ENCODE peak calls at places on chromosomes 11 and 22, in four cellular contexts. Y, R, V and E are unnamed samples.

GRCh38 chr11:62613275-62613864 is 313 bp downstream of the ROM1 start:
- DNase-seq in Y (no peak), R (peak; percentile 87), V (no peak), E (peak; percentile 80)

GRCh38 chr11:4125141-4125540 is 30.5 kb downstream of the RRM1 start:
- DNase-seq in Y (no peak), R (no peak), V (peak; percentile 68), E (no peak)

GRCh38 chr11:2741377-2742131 is 41.8 kb upstream of the KCNQ1OT1 start:
- DNase-seq in Y (peak; percentile 39), R (peak; percentile 41), V (no peak), E (no peak)

GRCh38 chr11:67273260-67273990 is 7.2 kb downstream of the GRK2 start:
- DNase-seq in Y (no peak), R (no peak), V (no peak), E (peak; percentile 6)

GRCh38 chr22:49949914-49950292 is 10.7 kb upstream of the PIM3 start:
- DNase-seq in Y (no peak), R (no peak), V (no peak), E (no peak)

GRCh38 chr11:43899094-43899493 is 18.5 kb downstream of the ALKBH3 start:
- DNase-seq in Y (no peak), R (no peak), V (no peak), E (no peak)

GRCh38 chr11:26719289-26719688 is 2.6 kb downstream of the SLC5A12 start:
- DNase-seq in Y (no peak), R (no peak), V (no peak), E (no peak)

GRCh38 chr11:44318369-44318768 is 8.4 kb upstream of the ALX4 start:
- DNase-seq in Y (no peak), R (no peak), V (no peak), E (no peak)

GRCh38 chr22:47310601-47311000 is 548.2 kb downstream of the TBC1D22A start:
- DNase-seq in Y (no peak), R (no peak), V (peak; percentile 8), E (no peak)

GRCh38 chr22:34841321-34841901 is 224.5 kb upstream of the ISX start:
- DNase-seq in Y (no peak), R (no peak), V (no peak), E (no peak)

GRCh38 chr11:75921808-75922207 is 106.8 kb downstream of the UVRAG start:
- DNase-seq in Y (no peak), R (no peak), V (no peak), E (no peak)

GRCh38 chr11:130611791-130612251 is 163.4 kb downstream of the ADAMTS15 start:
- DNase-seq in Y (no peak), R (no peak), V (peak; percentile 80), E (no peak)

GRCh38 chr11:58914821-58915543 is 24.3 kb upstream of the GLYATL1 start:
- DNase-seq in Y (no peak), R (no peak), V (peak; percentile 58), E (no peak)

GRCh38 chr22:49476176-49476575 is 351.5 kb downstream of the BRD1 start:
- DNase-seq in Y (no peak), R (no peak), V (no peak), E (no peak)

GRCh38 chr11:12599408-12600143 is 74.6 kb upstream of the TEAD1 start:
- DNase-seq in Y (no peak), R (peak; percentile 89), V (no peak), E (peak; percentile 65)

GRCh38 chr22:25282671-25283561 is 63.5 kb downstream of the CRYBB2 start:
- DNase-seq in Y (no peak), R (peak; percentile 46), V (no peak), E (no peak)

GRCh38 chr11:131025020-131025419 is 108.7 kb upstream of the SNX19 start:
- DNase-seq in Y (peak; percentile 29), R (no peak), V (peak; percentile 49), E (no peak)

GRCh38 chr11:1877211-1878133 is 14.2 kb downstream of the PRR33 start:
- DNase-seq in Y (no peak), R (peak; percentile 89), V (no peak), E (no peak)

GRCh38 chr11:68844376-68844775 is 2.7 kb upstream of the CPT1A start:
- DNase-seq in Y (no peak), R (no peak), V (no peak), E (no peak)

GRCh38 chr11:57460017-57460755 is at the start of gene RTN4RL2:
- DNase-seq in Y (no peak), R (no peak), V (peak; percentile 32), E (no peak)

GRCh38 chr11:8271106-8271886 is 7.6 kb upstream of the LMO1 start:
- DNase-seq in Y (no peak), R (no peak), V (no peak), E (no peak)

GRCh38 chr11:16924826-16925494 is 89.3 kb downstream of the PLEKHA7 start:
- DNase-seq in Y (no peak), R (peak; percentile 88), V (peak; percentile 84), E (no peak)

GRCh38 chr11:21511835-21512440 is 680.9 kb upstream of the ANO5 start:
- DNase-seq in Y (no peak), R (no peak), V (peak; percentile 67), E (no peak)

GRCh38 chr11:30712749-30713148 is 126.6 kb upstream of the MPPED2 start:
- DNase-seq in Y (no peak), R (no peak), V (no peak), E (no peak)

GRCh38 chr11:111982019-111982464 is 43.2 kb upstream of the DLAT start:
- DNase-seq in Y (no peak), R (peak; percentile 65), V (peak; percentile 59), E (no peak)

GRCh38 chr11:88709567-88709966 is 356.2 kb downstream of the GRM5 start:
- DNase-seq in Y (no peak), R (no peak), V (peak; percentile 53), E (no peak)

GRCh38 chr22:37417737-37418348 is 9.4 kb downstream of the ELFN2 start:
- DNase-seq in Y (no peak), R (no peak), V (no peak), E (no peak)
- H3K27me3 ChIP-seq in Y (peaks cover 9% of the 10 kb centered on the region), R (peaks cover 13% of the 10 kb centered on the region), V (no peaks in the 10 kb centered on the region), E (no peaks in the 10 kb centered on the region)

DNA sequence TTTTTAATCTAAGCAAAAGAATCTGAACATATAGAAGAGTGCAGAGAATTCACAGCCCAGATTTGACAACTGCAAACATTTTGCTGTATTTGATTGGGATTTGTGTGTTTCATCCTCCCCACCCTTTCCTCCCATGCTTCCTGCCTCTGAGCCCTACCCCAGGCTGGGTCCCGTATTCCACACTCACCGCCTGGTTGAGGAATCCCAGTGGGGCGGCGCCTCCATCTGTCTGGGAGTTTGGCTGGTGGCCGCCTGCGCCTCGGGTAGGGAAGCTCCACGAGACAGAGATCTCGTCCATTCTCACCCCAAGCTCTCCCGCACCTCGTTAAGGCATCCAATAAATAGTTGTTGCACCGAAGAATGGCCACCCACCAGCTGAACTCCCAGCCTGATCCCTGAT is 105.9 kb upstream of the SLC22A12 start:
- DNase-seq in Y (no peak), R (no peak), V (no peak), E (no peak)
- H3K27me3 ChIP-seq in Y (peaks cover 32% of the 10 kb centered on the region), R (peaks cover 4% of the 10 kb centered on the region), V (no peaks in the 10 kb centered on the region), E (no peaks in the 10 kb centered on the region)

DNA sequence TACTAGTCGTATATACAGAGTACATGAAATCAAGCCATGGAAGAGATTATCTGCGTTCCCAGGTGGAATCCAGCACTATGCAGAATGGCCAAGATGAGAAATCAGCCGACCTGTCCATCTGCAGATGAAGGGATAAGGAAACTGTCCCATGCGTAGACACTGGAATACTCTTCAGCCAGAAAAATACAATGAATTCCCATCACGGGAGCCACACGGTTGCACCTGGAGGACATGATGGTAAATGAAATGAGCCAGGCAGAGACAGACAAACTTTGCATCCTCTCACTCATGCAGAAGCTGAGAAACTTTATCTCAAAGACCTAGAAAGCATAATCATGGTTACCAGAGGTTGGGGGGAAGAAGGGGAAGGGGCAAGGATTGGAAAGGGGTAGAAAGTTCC is 111.9 kb upstream of the TOP3B start:
- DNase-seq in Y (no peak), R (no peak), V (no peak), E (no peak)
- H3K27me3 ChIP-seq in Y (peaks cover 3% of the 10 kb centered on the region), R (no peaks in the 10 kb centered on the region), V (no peaks in the 10 kb centered on the region), E (no peaks in the 10 kb centered on the region)

GRCh38 chr11:71253794-71254193 is 1.4 kb upstream of the SHANK2 start:
- DNase-seq in Y (no peak), R (no peak), V (no peak), E (no peak)

GRCh38 chr11:71251761-71252433 is 480 bp downstream of the SHANK2 start:
- DNase-seq in Y (no peak), R (peak; percentile 85), V (no peak), E (no peak)

GRCh38 chr11:71251159-71251721 is 1.1 kb downstream of the SHANK2 start:
- DNase-seq in Y (no peak), R (peak; percentile 91), V (no peak), E (peak; percentile 53)

GRCh38 chr11:71252782-71253730 is 679 bp upstream of the SHANK2 start:
- DNase-seq in Y (no peak), R (peak; percentile 82), V (no peak), E (no peak)

DNA sequence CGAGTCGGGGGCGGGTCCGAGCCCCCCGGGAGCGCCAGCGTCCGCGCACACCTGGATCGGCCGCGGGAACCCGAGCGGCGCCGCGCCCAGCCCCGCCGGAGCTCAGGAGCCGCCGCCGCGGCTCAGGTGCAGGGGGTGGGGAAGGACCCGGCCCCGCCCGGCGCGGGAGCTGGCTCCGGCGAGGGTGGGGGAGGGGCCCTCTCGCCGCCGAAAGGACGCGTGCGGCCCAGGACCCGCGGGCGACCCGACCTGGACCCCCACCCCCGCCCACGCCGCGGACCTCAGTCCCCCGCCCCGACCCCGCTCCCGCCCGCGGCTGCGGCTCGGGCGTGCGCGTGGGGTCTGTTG is at the start of gene SHANK2:
- DNase-seq in Y (no peak), R (peak; percentile 77), V (no peak), E (no peak)
- H3K27me3 ChIP-seq in Y (peaks cover 40% of the 10 kb centered on the region), R (no peaks in the 10 kb centered on the region), V (no peaks in the 10 kb centered on the region), E (peaks cover 12% of the 10 kb centered on the region)

DNA sequence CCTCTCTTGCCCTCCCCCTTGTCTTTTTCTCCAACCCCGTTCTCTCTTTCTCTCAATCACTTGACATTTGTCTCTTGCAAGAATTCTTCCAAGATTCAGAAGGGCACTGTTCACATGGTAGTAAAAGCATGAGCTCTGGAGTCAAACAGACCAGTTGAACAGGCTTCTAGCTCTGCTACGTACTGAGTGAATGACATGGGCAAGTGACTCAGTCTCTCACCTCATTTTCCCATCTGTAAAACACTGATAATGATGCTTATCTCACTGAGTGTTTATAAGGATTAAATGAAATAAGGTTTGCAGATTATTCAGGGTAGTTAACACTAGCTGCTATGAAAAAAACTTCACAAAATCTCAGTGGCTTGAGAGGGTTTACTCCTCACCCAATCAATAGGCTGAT is 5.9 kb upstream of the IL10RA start:
- DNase-seq in Y (no peak), R (no peak), V (no peak), E (no peak)
- H3K27me3 ChIP-seq in Y (peaks cover 7% of the 10 kb centered on the region), R (no peaks in the 10 kb centered on the region), V (no peaks in the 10 kb centered on the region), E (no peaks in the 10 kb centered on the region)

GRCh38 chr22:22823126-22823804 is 64.4 kb upstream of the IGLL5 start:
- DNase-seq in Y (no peak), R (peak; percentile 13), V (no peak), E (no peak)
- H3K27me3 ChIP-seq in Y (peaks cover 4% of the 10 kb centered on the region), R (no peaks in the 10 kb centered on the region), V (no peaks in the 10 kb centered on the region), E (no peaks in the 10 kb centered on the region)